ENCODE peak calls at places on chromosomes 16 and 17, in nine cellular contexts. Q, S, T, R, D, K, L, F and U are unnamed samples.

GRCh38 chr17:7839199-7839889 is 5.3 kb downstream of the KDM6B start:
- DNase-seq in Q (no peak), S (no peak), T (no peak), R (no peak), D (no peak), K (no peak), L (no peak), F (peak), U (no peak)

GRCh38 chr17:76727745-76728456 is 1.3 kb downstream of the METTL23 start:
- DNase-seq in Q (no peak), S (no peak), T (no peak), R (no peak), D (no peak), K (no peak), L (no peak), F (no peak), U (no peak)

GRCh38 chr17:37160940-37161339 is 212.2 kb downstream of the AATF start:
- DNase-seq in Q (no peak), S (no peak), T (no peak), R (no peak), D (no peak), K (no peak), L (no peak), F (no peak), U (no peak)

GRCh38 chr16:78505544-78506371 is 406.3 kb downstream of the WWOX start:
- DNase-seq in Q (no peak), S (peak), T (no peak), R (no peak), D (peak), K (no peak), L (no peak), F (peak), U (no peak)

GRCh38 chr16:29226782-29227181 is 179.7 kb downstream of the NPIPB11 start:
- DNase-seq in Q (no peak), S (no peak), T (no peak), R (no peak), D (no peak), K (no peak), L (no peak), F (no peak), U (no peak)

GRCh38 chr17:48551601-48552452 is 6.9 kb upstream of the HOXB2 start:
- DNase-seq in Q (no peak), S (no peak), T (no peak), R (no peak), D (no peak), K (no peak), L (no peak), F (peak), U (no peak)

GRCh38 chr17:19270347-19270950 is 33.3 kb downstream of the EPN2 start:
- DNase-seq in Q (no peak), S (no peak), T (no peak), R (peak), D (peak), K (no peak), L (no peak), F (no peak), U (no peak)

GRCh38 chr16:23679274-23679985 is 741 bp downstream of the PLK1 start:
- DNase-seq in Q (no peak), S (no peak), T (no peak), R (no peak), D (peak), K (no peak), L (peak), F (peak), U (peak)

GRCh38 chr17:49676276-49676868 is 1.5 kb downstream of the SPOP start:
- DNase-seq in Q (no peak), S (no peak), T (no peak), R (no peak), D (no peak), K (peak), L (peak), F (no peak), U (no peak)

GRCh38 chr17:47096343-47096742 is 92.8 kb downstream of the CDC27 start:
- DNase-seq in Q (no peak), S (no peak), T (no peak), R (no peak), D (no peak), K (no peak), L (no peak), F (no peak), U (no peak)

GRCh38 chr17:63476857-63477470 is at the start of gene ACE:
- DNase-seq in Q (no peak), S (no peak), T (no peak), R (peak), D (peak), K (peak), L (peak), F (peak), U (no peak)

GRCh38 chr16:1525871-1526607 is 7.4 kb upstream of the TMEM204 start:
- DNase-seq in Q (no peak), S (no peak), T (no peak), R (no peak), D (no peak), K (peak), L (no peak), F (no peak), U (no peak)

GRCh38 chr17:12463102-12463501 is 202.6 kb upstream of the MYOCD start:
- DNase-seq in Q (peak), S (no peak), T (no peak), R (no peak), D (no peak), K (no peak), L (no peak), F (no peak), U (no peak)

DNA sequence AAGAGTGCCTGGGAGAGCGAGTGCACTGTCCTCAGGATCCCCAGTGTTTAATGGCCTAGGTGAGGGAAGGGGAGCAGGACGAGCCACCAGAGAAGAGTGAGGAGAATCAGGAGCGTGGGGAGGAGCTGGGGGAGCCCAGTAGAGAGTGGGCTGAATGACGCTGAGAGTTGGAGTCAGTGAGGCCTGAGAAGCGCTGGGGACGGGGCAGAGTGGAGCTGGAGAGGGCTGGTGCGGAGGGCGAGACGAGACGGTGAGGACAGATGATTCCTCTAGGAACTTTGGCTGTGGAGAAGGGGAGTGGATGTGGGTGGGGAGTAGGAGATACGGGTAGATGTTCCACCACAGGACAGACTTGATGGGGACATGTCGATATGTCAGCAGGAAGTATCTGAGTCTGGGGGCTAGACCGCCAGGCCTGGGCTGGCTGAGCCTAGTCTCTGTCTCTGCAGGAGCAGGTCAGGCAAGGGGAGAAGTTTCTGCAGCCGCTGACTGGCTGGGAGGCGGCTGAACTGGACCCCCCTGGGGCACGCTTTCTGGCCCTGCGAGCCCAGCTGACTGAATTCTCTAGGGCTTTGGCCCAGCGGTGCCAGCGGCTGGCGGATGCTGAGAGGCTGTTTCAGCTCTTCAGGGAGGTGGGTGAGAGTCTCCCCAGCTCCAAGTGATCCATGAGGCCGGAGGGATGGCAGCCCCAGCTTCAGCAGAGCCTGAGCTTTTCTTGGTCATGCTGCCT is 4.7 kb downstream of the PLEKHG4 start:
- DNase-seq in Q (no peak), S (no peak), T (no peak), R (no peak), D (no peak), K (no peak), L (no peak), F (no peak), U (no peak)
- TF ChIP-seq CTCF in Q (no peak), S (no peak), T (no peak), R (no peak), D (no peak), K (no peak), L (no peak), F (no peak), U (no peak)

DNA sequence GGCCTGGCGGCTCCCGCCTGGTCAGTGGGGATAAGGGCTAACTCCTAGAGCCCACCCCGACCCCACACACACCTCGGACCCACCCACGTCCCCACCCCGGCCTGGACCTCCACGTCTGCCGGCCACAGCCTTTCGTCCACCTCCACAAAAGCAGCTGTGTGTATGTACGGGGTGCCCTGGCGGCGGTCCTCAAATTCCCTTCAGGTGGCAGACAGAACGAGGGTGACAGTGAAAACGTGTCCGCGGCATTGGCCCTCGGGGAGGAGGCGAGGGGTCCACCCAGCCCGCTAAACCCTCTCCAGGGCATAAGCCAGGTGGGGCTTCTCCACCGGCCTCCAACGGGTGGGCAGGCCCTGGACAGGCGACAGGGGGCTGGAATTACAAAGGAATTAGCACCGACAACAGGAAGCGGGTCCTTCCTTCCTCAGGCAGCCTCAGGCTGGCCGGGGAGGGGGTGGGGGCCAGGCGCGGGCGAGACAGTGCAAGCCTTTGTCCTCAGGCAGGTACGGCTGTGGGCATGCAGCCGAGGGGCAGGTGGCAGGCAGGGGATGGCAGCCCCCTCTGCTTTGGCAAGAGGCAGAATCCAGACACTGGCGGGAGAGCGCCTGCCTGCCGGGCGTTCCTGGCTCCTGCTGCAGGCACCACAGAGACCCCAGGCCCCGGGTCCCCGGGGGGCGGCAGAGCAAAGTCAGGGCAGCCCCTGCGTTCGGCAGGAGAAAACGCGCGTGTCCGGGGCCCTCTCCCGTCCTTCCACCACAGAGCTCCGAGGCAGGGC is 12.3 kb upstream of the PITPNA start:
- DNase-seq in Q (no peak), S (no peak), T (no peak), R (peak), D (peak), K (no peak), L (peak), F (no peak), U (no peak)
- TF ChIP-seq CTCF in Q (no peak), S (no peak), T (no peak), R (no peak), D (no peak), K (peak), L (no peak), F (no peak), U (no peak)

GRCh38 chr16:27921134-27921533 is 142.4 kb downstream of the GSG1L start:
- DNase-seq in Q (no peak), S (no peak), T (no peak), R (no peak), D (no peak), K (no peak), L (no peak), F (no peak), U (no peak)

GRCh38 chr16:27917953-27918352 is 145.6 kb downstream of the GSG1L start:
- DNase-seq in Q (no peak), S (no peak), T (no peak), R (no peak), D (no peak), K (no peak), L (no peak), F (no peak), U (no peak)

GRCh38 chr16:27922433-27922832 is 141.1 kb downstream of the GSG1L start:
- DNase-seq in Q (no peak), S (no peak), T (no peak), R (no peak), D (peak), K (no peak), L (no peak), F (no peak), U (no peak)

GRCh38 chr16:27918755-27919154 is 144.8 kb downstream of the GSG1L start:
- DNase-seq in Q (no peak), S (no peak), T (no peak), R (no peak), D (no peak), K (no peak), L (no peak), F (no peak), U (no peak)

DNA sequence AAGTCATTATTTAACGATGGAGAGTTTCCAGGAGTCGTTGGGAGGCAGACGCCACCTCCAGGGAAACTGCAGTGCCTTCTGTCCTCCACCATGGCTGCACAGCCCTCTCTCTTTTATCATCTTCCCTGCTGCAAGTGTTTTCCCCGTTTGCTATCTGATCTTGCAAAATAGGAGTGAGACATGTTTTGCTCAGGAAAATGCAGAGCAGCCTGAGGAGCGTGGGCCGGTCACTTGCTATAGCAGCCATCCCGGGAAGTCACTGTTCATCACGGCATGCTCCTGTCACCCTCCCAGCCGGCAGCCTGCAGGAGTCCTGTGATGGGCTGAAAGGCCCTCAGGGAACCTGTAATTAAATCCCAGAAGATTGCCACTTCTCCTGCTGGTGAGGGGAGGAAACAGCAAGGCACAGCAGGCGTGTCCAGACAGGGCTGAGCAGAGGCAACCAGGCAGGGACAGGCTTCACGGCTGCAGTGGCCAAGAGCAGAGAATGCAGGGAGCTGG is 143.1 kb downstream of the GSG1L start:
- DNase-seq in Q (no peak), S (no peak), T (no peak), R (peak), D (peak), K (no peak), L (no peak), F (no peak), U (peak)
- TF ChIP-seq CTCF in Q (peak), S (no peak), T (no peak), R (no peak), D (peak), K (no peak), L (no peak), F (no peak), U (peak)

DNA sequence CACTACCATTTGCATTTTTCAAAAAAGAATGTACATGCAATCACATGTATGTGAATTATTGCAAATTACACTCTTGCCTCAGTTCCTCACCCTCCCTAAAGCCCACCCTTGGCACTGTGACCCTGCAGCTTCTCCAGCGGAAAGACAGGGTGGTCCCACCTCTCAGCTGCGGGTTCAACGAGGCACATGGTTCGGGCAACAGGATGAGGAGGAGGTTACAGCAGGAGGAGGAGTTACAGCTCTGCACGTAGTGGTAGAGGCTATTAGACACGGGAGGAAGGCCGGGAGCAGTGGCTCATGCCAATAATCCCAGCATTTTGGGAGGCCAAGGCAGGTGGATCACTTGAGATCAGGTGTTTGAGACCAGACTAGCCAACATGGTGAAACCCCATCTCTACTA is 5.2 kb downstream of the C16orf95 start:
- DNase-seq in Q (no peak), S (no peak), T (no peak), R (no peak), D (no peak), K (no peak), L (no peak), F (no peak), U (no peak)
- TF ChIP-seq CTCF in Q (no peak), S (no peak), T (no peak), R (no peak), D (no peak), K (no peak), L (no peak), F (no peak), U (no peak)

GRCh38 chr17:2064980-2065785 is 10.3 kb downstream of the HIC1 start:
- DNase-seq in Q (no peak), S (peak), T (no peak), R (peak), D (peak), K (peak), L (peak), F (no peak), U (no peak)
- TF ChIP-seq CTCF in Q (peak), S (no peak), T (peak), R (peak), D (peak), K (no peak), L (peak), F (no peak), U (peak)

GRCh38 chr17:55500103-55500502 is 11.1 kb downstream of the SMIM36 start:
- DNase-seq in Q (no peak), S (no peak), T (no peak), R (no peak), D (no peak), K (no peak), L (no peak), F (no peak), U (no peak)

GRCh38 chr17:55495239-55495638 is 16.0 kb downstream of the SMIM36 start:
- DNase-seq in Q (no peak), S (no peak), T (no peak), R (no peak), D (no peak), K (no peak), L (no peak), F (no peak), U (no peak)

GRCh38 chr17:55492951-55493350 is 18.3 kb downstream of the SMIM36 start:
- DNase-seq in Q (no peak), S (no peak), T (no peak), R (peak), D (no peak), K (no peak), L (no peak), F (no peak), U (no peak)

GRCh38 chr17:55496094-55496881 is 15.0 kb downstream of the SMIM36 start:
- DNase-seq in Q (peak), S (no peak), T (no peak), R (no peak), D (no peak), K (no peak), L (peak), F (no peak), U (no peak)
- TF ChIP-seq CTCF in Q (no peak), S (no peak), T (no peak), R (no peak), D (no peak), K (no peak), L (no peak), F (no peak), U (no peak)

GRCh38 chr16:7366041-7366440 is 33.4 kb downstream of the RBFOX1 start:
- DNase-seq in Q (no peak), S (no peak), T (no peak), R (no peak), D (no peak), K (no peak), L (no peak), F (no peak), U (no peak)
- TF ChIP-seq CTCF in Q (no peak), S (no peak), T (no peak), R (no peak), D (no peak), K (no peak), L (no peak), F (no peak), U (no peak)

GRCh38 chr17:73015722-73016276 is 76.7 kb downstream of the SLC39A11 start:
- DNase-seq in Q (no peak), S (no peak), T (no peak), R (no peak), D (no peak), K (no peak), L (no peak), F (no peak), U (no peak)

GRCh38 chr17:73013299-73013698 is 79.2 kb downstream of the SLC39A11 start:
- DNase-seq in Q (no peak), S (no peak), T (no peak), R (no peak), D (no peak), K (no peak), L (no peak), F (no peak), U (no peak)

GRCh38 chr17:73017653-73018052 is 74.8 kb downstream of the SLC39A11 start:
- DNase-seq in Q (peak), S (no peak), T (no peak), R (no peak), D (no peak), K (no peak), L (no peak), F (no peak), U (no peak)

GRCh38 chr17:73011016-73011486 is 81.4 kb downstream of the SLC39A11 start:
- DNase-seq in Q (no peak), S (no peak), T (no peak), R (peak), D (no peak), K (no peak), L (no peak), F (no peak), U (no peak)

GRCh38 chr17:73013816-73014663 is 78.4 kb downstream of the SLC39A11 start:
- DNase-seq in Q (no peak), S (no peak), T (no peak), R (no peak), D (no peak), K (no peak), L (no peak), F (no peak), U (no peak)
- TF ChIP-seq CTCF in Q (no peak), S (no peak), T (no peak), R (no peak), D (no peak), K (no peak), L (no peak), F (no peak), U (no peak)

GRCh38 chr17:43757171-43757660 is 1.4 kb downstream of the SOST start:
- DNase-seq in Q (no peak), S (no peak), T (no peak), R (no peak), D (no peak), K (no peak), L (no peak), F (no peak), U (no peak)
- TF ChIP-seq CTCF in Q (no peak), S (no peak), T (no peak), R (no peak), D (no peak), K (no peak), L (no peak), F (no peak), U (no peak)